ENCODE peak calls at places on chromosomes 6 and 20, in nine cellular contexts. R is OCI-LY7, Y is bronchial epithelial cell, U is PC-9, G is fibroblast of the aortic adventitia, Z is transverse colon, F is IMR-90, X is WERI-Rb-1, Q is heart left ventricle. B is an unnamed sample.

GRCh38 chr6:140576004-140576555 is 1201.6 kb upstream of the CITED2 start:
- DNase-seq in U (no peak), G (no peak), X (no peak), Z (no peak), F (no peak), Q (no peak), R (no peak), Y (no peak), B (no peak)

GRCh38 chr6:118509009-118509617 is 39.0 kb upstream of the PLN start:
- DNase-seq in Q (no peak), Z (no peak), F (peak; percentile 55), R (peak; percentile 11), Y (peak; percentile 33), U (no peak), X (peak; percentile 11), G (peak; percentile 52), B (peak; percentile 47)

GRCh38 chr6:154399097-154399496 is 42.5 kb upstream of the IPCEF1 start:
- DNase-seq in R (no peak), G (peak; percentile 62), Z (no peak), U (no peak), Y (peak; percentile 60), Q (no peak), F (peak; percentile 76), X (no peak), B (peak; percentile 31)

GRCh38 chr6:165484178-165484889 is 174.9 kb upstream of the C6orf118 start:
- DNase-seq in Y (no peak), Q (no peak), X (no peak), U (no peak), R (no peak), F (no peak), G (no peak), Z (no peak), B (no peak)

GRCh38 chr6:73566954-73567591 is 46.2 kb upstream of the EEF1A1 start:
- DNase-seq in Q (no peak), F (peak; percentile 35), X (no peak), Z (peak; percentile 86), U (peak; percentile 55), Y (peak; percentile 55), G (peak; percentile 71), R (no peak), B (peak; percentile 77)

GRCh38 chr6:142929751-142930358 is 15.1 kb downstream of the HIVEP2 start:
- DNase-seq in G (peak; percentile 42), Z (no peak), Q (no peak), U (no peak), X (no peak), R (no peak), Y (peak; percentile 44), F (peak; percentile 72), B (peak; percentile 37)

GRCh38 chr6:137692806-137693205 is 174.3 kb upstream of the TNFAIP3 start:
- DNase-seq in G (peak; percentile 42), Q (no peak), U (peak; percentile 71), Y (peak; percentile 80), R (no peak), F (peak; percentile 56), Z (no peak), X (no peak), B (peak; percentile 59)

GRCh38 chr20:62804632-62805364 is at the start of gene OGFR:
- DNase-seq in Q (peak; percentile 86), U (no peak), X (peak; percentile 60), Y (no peak), F (peak; percentile 38), R (peak; percentile 84), G (peak; percentile 35), Z (peak; percentile 78), B (peak; percentile 51)

GRCh38 chr6:21061892-21062291 is 527.6 kb downstream of the CDKAL1 start:
- DNase-seq in G (no peak), R (no peak), Q (no peak), U (no peak), F (no peak), Y (no peak), X (no peak), Z (no peak), B (no peak)

GRCh38 chr6:44432227-44432626 is 44.7 kb downstream of the CDC5L start:
- DNase-seq in F (no peak), R (no peak), G (no peak), X (no peak), U (no peak), Z (peak; percentile 31), Q (no peak), Y (no peak), B (no peak)

GRCh38 chr6:69771158-69771906 is 25.5 kb downstream of the LMBRD1 start:
- DNase-seq in F (no peak), U (no peak), G (no peak), R (no peak), Z (no peak), Y (no peak), Q (no peak), X (no peak), B (no peak)

GRCh38 chr6:8570241-8570924 is 135.0 kb upstream of the SLC35B3 start:
- DNase-seq in Y (no peak), U (no peak), G (no peak), Z (no peak), R (no peak), Q (no peak), F (no peak), X (no peak), B (no peak)

GRCh38 chr6:121064345-121064744 is 269.9 kb downstream of the TBC1D32 start:
- DNase-seq in Y (no peak), X (no peak), G (no peak), R (no peak), Z (no peak), Q (no peak), U (no peak), F (no peak), B (no peak)

GRCh38 chr6:138417493-138418117 is 13.6 kb downstream of the HEBP2 start:
- DNase-seq in F (no peak), Q (no peak), G (no peak), U (no peak), Y (no peak), Z (no peak), X (no peak), R (no peak), B (no peak)

GRCh38 chr20:52972965-52973819 is 1.0 kb downstream of the TSHZ2 start:
- DNase-seq in Q (no peak), G (no peak), X (no peak), Z (no peak), R (no peak), Y (no peak), F (no peak), U (no peak), B (peak; percentile 35)

GRCh38 chr20:64038579-64039292 is 2.8 kb downstream of the C20orf204 start:
- DNase-seq in F (peak; percentile 67), G (peak; percentile 40), X (peak; percentile 70), Z (peak; percentile 78), Q (peak; percentile 92), Y (peak; percentile 40), U (peak; percentile 69), R (peak; percentile 80), B (peak; percentile 85)

DNA sequence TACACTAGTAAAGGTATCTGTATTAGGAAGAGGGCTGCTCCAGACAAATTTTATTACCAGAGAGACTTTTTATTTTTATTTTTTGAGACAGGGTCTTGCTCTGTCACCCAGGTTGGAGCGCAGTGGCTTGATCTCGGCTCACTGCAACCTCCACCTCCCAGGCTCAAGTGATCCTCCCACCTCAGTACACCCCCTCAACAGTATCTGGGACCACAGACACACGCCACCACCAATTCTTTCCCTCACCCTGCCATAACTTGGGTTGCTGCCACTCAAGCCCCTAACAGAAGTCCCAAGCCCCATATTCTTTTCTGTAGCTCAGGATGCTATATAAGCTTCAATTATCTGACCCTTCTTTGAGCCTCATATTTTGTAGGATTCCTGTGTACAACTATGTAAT is 6.9 kb downstream of the BCL2L1 start:
- DNase-seq in U (no peak), Z (no peak), Q (no peak), X (no peak), R (no peak), F (no peak), Y (no peak), G (no peak), B (no peak)
- H3K4me3 ChIP-seq in U (peak overlapping the region; percentile 88), Z (no peak overlapping the region), Q (no peak overlapping the region), X (no peak overlapping the region), R (no peak overlapping the region), F (no peak overlapping the region), Y (no peak overlapping the region), G (no peak overlapping the region), B (no peak overlapping the region)

GRCh38 chr6:7143161-7143974 is 35.6 kb downstream of the RREB1 start:
- DNase-seq in R (no peak), X (no peak), U (no peak), Z (no peak), F (no peak), Q (no peak), Y (no peak), G (no peak), B (no peak)
- TF ChIP-seq CTCF in R (peak; percentile 14), X (no peak), U (no peak), Z (peak; percentile 17), F (peak; percentile 40), Q (peak; percentile 22), Y (no peak), G (peak; percentile 26), B (no peak)

GRCh38 chr6:169643521-169643920 is 58.3 kb downstream of the WDR27 start:
- DNase-seq in F (no peak), R (no peak), Q (no peak), G (no peak), U (no peak), Y (no peak), Z (no peak), X (no peak), B (no peak)
- H3K4me3 ChIP-seq in F (no peak overlapping the region), R (no peak overlapping the region), Q (no peak overlapping the region), G (no peak overlapping the region), U (no peak overlapping the region), Y (no peak overlapping the region), Z (no peak overlapping the region), X (no peak overlapping the region), B (no peak overlapping the region)

GRCh38 chr6:26020291-26020982 is 57.8 kb downstream of the TRIM38 start:
- DNase-seq in Q (peak; percentile 85), G (peak; percentile 96), Z (peak; percentile 87), F (peak; percentile 95), X (peak; percentile 73), Y (peak; percentile 86), R (peak; percentile 93), U (peak; percentile 84), B (peak; percentile 91)

GRCh38 chr6:26019261-26019845 is 56.8 kb downstream of the TRIM38 start:
- DNase-seq in Z (no peak), U (no peak), X (no peak), G (no peak), R (no peak), Q (no peak), F (no peak), Y (no peak), B (peak; percentile 35)

GRCh38 chr6:26020983-26021349 is 58.4 kb downstream of the TRIM38 start:
- DNase-seq in U (peak; percentile 52), Y (peak; percentile 57), F (peak; percentile 74), Q (peak; percentile 69), Z (peak; percentile 67), X (peak; percentile 76), R (no peak), G (peak; percentile 70), B (peak; percentile 73)

GRCh38 chr6:26016326-26017275 is 54.0 kb downstream of the TRIM38 start:
- DNase-seq in R (no peak), U (no peak), X (no peak), Z (no peak), G (no peak), F (peak; percentile 34), Q (peak; percentile 71), Y (peak; percentile 29), B (peak; percentile 42)

DNA sequence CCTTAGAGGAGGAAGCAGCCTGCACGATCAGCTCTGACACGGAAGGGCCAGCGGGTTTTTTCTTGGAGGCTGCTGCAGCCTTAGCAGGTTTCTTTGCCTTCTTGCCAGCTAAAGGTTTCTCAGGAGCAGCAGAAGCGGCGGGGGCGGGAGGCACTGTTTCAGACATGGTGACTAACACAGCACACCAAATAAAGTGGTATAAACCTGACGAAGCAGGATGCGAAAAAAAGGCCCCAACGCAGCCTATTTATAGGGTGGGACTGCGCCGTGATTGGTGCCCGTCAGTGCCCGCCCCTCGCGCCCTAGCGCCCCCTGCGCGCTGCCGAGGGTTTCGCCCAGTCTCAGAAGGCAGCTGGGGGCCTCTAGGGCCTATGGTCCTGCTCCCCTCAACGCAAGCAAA is 55.0 kb downstream of the TRIM38 start:
- DNase-seq in Z (peak; percentile 42), X (no peak), U (peak; percentile 56), Q (peak; percentile 76), G (peak; percentile 80), F (peak; percentile 95), R (peak; percentile 72), Y (peak; percentile 92), B (peak; percentile 97)
- TF ChIP-seq CTCF in Z (no peak), X (no peak), U (no peak), Q (peak; percentile 44), G (peak; percentile 45), F (peak; percentile 72), R (peak; percentile 58), Y (peak; percentile 50), B (peak; percentile 47)